ENCODE peak calls at places on chromosomes 16 and 17, in five cellular contexts. Z is WTC11, D is SK-N-SH, P is thoracic aorta, H is fibroblast of mammary gland. S is an unnamed sample.

GRCh38 chr16:5615868-5616642 is 518.5 kb upstream of the EEF2KMT start:
- DNase-seq in Z (peak; percentile 40), D (peak; percentile 84), P (no peak), H (peak; percentile 16), S (peak; percentile 71)

GRCh38 chr17:19303367-19303776 is 59.2 kb downstream of the B9D1 start:
- DNase-seq in Z (no peak), D (no peak), P (no peak), H (no peak), S (no peak)

GRCh38 chr16:14286381-14287230 is 215.5 kb downstream of the MRTFB start:
- DNase-seq in Z (peak; percentile 44), D (no peak), P (no peak), H (no peak), S (peak; percentile 62)

GRCh38 chr17:19723967-19724366 is 7.6 kb upstream of the SLC47A2 start:
- DNase-seq in Z (no peak), D (no peak), P (no peak), H (no peak), S (no peak)

GRCh38 chr17:80783461-80783860 is 208.2 kb upstream of the CHMP6 start:
- DNase-seq in Z (no peak), D (no peak), P (no peak), H (peak; percentile 67), S (no peak)

GRCh38 chr17:11814655-11815262 is 182.5 kb downstream of the ZNF18 start:
- DNase-seq in Z (no peak), D (no peak), P (no peak), H (no peak), S (no peak)

GRCh38 chr16:55283776-55284717 is 40.0 kb upstream of the IRX6 start:
- DNase-seq in Z (no peak), D (peak; percentile 46), P (no peak), H (no peak), S (no peak)

GRCh38 chr17:78374631-78375274 is 3.7 kb upstream of the PGS1 start:
- DNase-seq in Z (peak; percentile 63), D (no peak), P (no peak), H (peak; percentile 91), S (no peak)

GRCh38 chr17:41692722-41693521 is 4.2 kb downstream of the EIF1 start:
- DNase-seq in Z (no peak), D (no peak), P (no peak), H (no peak), S (no peak)

GRCh38 chr17:41691031-41691777 is 2.5 kb downstream of the EIF1 start:
- DNase-seq in Z (no peak), D (no peak), P (no peak), H (no peak), S (no peak)

GRCh38 chr17:41695954-41696720 is 7.5 kb downstream of the EIF1 start:
- DNase-seq in Z (peak; percentile 64), D (peak; percentile 73), P (no peak), H (peak; percentile 85), S (peak; percentile 76)

GRCh38 chr17:41697122-41697962 is 8.7 kb downstream of the EIF1 start:
- DNase-seq in Z (no peak), D (no peak), P (no peak), H (peak; percentile 81), S (no peak)

GRCh38 chr17:41695134-41695661 is 6.5 kb downstream of the EIF1 start:
- DNase-seq in Z (no peak), D (no peak), P (no peak), H (no peak), S (no peak)
- TF ChIP-seq CTCF in Z (no peak), D (no peak), P (no peak), H (no peak), S (no peak)

DNA sequence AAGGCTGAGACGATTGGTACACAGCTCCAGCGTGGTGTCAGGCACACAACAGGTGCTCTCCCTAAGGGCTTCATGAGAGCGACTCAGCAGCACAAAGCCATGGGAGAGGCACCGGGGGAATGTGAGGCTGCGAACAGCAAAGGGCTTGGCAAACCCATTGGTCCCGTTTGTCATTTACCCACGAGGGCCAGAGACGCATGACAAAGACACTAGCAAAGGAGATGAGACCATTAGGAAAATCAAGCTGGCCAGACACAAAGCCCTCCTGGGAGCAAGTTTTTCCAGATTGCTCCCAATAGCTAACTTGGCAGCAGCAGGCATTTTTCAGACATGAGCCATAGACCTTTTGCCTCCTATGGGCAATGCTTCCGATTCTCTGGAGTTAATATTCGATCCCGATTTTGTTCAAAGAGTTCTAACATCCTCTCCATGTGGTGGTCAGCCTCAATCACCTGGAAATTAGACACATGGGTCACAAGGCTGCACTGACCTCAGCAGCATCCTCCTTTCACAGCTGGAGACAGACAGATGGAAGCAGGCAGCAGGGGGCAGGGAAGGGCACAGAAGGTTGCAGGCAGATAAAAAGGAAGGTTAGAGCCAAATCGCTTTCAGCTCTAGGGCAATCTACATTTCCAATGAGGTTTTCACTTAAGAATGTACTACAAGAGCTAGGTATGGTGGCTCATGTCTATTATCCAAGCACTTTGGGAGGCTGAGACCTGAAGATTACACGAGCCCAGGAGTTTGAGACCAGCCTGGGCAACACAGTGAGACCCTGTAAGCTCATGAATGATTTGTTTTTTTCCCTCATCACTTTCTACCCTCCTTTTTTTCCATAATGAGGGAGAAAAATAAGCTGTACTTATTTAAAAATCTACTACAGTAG is 38.1 kb downstream of the TK2 start:
- DNase-seq in Z (peak; percentile 46), D (no peak), P (no peak), H (peak; percentile 84), S (no peak)
- TF ChIP-seq CTCF in Z (no peak), D (peak; percentile 38), P (no peak), H (peak; percentile 12), S (no peak)

GRCh38 chr17:21059761-21060160 is 16.9 kb upstream of the USP22 start:
- DNase-seq in Z (no peak), D (no peak), P (no peak), H (no peak), S (no peak)

GRCh38 chr17:21061971-21062526 is 19.2 kb upstream of the USP22 start:
- DNase-seq in Z (no peak), D (no peak), P (no peak), H (no peak), S (no peak)

GRCh38 chr17:21061158-21061835 is 18.5 kb upstream of the USP22 start:
- DNase-seq in Z (no peak), D (no peak), P (no peak), H (no peak), S (no peak)

GRCh38 chr17:21058098-21058893 is 15.5 kb upstream of the USP22 start:
- DNase-seq in Z (no peak), D (no peak), P (no peak), H (peak; percentile 70), S (no peak)
- TF ChIP-seq CTCF in Z (no peak), D (peak; percentile 46), P (no peak), H (peak; percentile 34), S (no peak)

GRCh38 chr17:60223456-60223855 is 73.7 kb downstream of the CA4 start:
- DNase-seq in Z (no peak), D (no peak), P (no peak), H (no peak), S (no peak)
- TF ChIP-seq CTCF in Z (no peak), D (no peak), P (no peak), H (no peak), S (no peak)

GRCh38 chr17:17140590-17140980 is 65.5 kb downstream of the PLD6 start:
- DNase-seq in Z (no peak), D (no peak), P (no peak), H (peak; percentile 73), S (no peak)
- TF ChIP-seq CTCF in Z (no peak), D (no peak), P (peak; percentile 18), H (peak; percentile 15), S (no peak)

DNA sequence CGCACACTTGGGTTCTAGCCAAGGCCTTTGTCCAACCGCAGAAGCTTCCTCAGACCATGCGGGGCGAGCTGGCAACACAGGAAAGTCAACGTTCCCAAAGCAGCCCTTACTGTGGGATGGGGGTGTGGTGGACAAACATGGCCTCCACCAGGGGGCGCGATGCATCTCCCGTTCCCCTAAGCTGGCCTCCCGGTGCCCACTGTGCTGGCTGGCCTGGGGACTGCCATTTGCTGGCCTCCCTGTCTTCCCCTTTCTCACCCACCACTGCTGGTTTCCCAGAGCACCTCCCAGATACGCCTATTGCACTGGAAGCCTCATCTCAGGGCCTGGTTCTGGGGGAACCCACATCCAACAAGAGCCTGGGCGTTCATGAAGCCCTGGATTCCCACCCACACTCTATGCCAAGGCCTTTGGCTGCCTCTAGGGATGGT is 145.3 kb downstream of the IRF8 start:
- DNase-seq in Z (peak; percentile 85), D (peak; percentile 71), P (no peak), H (peak; percentile 38), S (no peak)
- TF ChIP-seq CTCF in Z (peak; percentile 90), D (peak; percentile 64), P (peak; percentile 20), H (peak; percentile 52), S (peak; percentile 75)

DNA sequence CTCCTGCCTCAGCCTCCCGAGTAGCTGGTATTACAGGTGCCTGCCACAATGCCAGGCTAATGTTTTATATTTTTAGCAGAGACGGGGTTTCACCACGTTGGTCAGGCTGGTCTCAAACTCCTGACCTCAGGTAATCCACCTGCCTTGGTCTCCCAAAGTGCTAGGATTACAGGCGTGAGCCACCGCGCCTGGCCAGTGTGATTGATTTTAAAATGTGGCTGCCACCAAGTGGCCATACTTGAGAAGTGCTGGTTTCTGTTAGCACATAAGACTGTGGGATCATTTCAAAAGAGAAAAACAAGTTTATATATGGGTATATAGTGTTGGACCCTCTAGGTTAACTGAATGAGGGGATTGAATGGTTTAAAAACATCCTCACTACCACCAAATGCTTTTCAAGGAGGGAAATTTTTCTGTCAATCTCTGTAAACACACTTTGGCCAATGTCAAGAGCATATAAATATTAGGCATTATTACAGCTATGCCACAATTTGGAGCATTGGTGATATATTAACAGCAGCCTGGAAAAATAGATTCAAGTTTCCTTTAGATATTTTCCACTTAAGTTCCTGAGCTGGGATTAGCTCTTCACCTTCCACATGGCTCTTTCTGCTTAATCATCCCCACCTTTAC is 13.5 kb upstream of the DHRS13 start:
- DNase-seq in Z (peak; percentile 53), D (peak; percentile 49), P (no peak), H (peak; percentile 57), S (no peak)
- TF ChIP-seq CTCF in Z (peak; percentile 62), D (peak; percentile 71), P (peak; percentile 65), H (peak; percentile 54), S (peak; percentile 84)

GRCh38 chr17:32264140-32264799 is 1.4 kb upstream of the RHBDL3 start:
- DNase-seq in Z (no peak), D (no peak), P (no peak), H (no peak), S (no peak)
- TF ChIP-seq CTCF in Z (no peak), D (peak; percentile 20), P (no peak), H (peak; percentile 9), S (peak; percentile 58)

DNA sequence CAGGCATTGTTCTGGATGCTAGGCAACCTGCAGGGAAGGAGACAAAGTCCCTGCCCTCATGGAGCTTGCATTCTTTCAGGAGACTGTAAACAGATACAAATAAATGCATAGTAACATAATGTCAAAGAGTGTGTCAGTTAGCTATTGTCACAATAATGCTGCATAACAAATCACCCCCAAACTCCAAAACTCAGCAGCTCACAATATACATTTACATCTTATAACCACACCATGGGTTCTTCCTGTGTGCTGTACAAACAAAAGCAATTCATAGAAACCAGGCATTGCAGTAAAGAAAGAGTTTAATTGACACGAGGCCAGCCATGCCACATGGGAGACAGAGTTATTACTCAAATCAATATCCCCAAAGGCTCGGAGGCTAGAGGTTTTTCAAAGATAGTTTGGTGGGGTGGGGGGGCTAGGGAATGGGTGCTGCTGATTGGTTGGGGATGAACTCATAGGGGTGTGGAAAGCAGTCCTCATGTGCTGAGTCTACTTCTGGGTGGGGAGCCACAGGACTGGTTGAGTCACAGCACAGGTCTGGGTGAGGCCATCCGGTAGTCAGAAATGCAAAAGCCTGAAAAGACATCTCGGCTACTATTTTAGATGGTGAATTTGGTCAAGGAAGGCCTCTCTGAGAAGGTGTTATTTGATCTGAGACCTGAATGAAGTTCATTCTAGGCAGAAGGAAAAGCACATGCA is 79.0 kb downstream of the GPRC5B start:
- DNase-seq in Z (no peak), D (no peak), P (no peak), H (no peak), S (peak; percentile 24)
- TF ChIP-seq CTCF in Z (no peak), D (no peak), P (no peak), H (no peak), S (no peak)

GRCh38 chr17:50177983-50178834 is 12.4 kb downstream of the SGCA start:
- DNase-seq in Z (peak; percentile 68), D (peak; percentile 93), P (peak; percentile 96), H (peak; percentile 98), S (no peak)
- TF ChIP-seq CTCF in Z (no peak), D (peak; percentile 77), P (peak; percentile 41), H (peak; percentile 37), S (peak; percentile 58)